ENCODE peak calls at places on chromosome 15, in six cellular contexts. Q is effector memory CD8-positive, alpha-beta T cell; X is astrocyte of the spinal cord; V is iPS DF 6.9; J is NB4; U is endothelial cell. Z is an unnamed sample.

GRCh38 chr15:85475317-85475701 is 94.9 kb downstream of the AKAP13 start:
- DNase-seq in X (no peak), J (peak; percentile 81), Q (no peak), V (no peak), U (no peak), Z (no peak)

GRCh38 chr15:90099868-90100854 is 2.1 kb downstream of the IDH2 start:
- DNase-seq in X (peak; percentile 61), J (peak; percentile 68), U (no peak), Q (no peak), V (no peak), Z (no peak)

GRCh38 chr15:22735781-22736180 is 50.7 kb upstream of the NIPA1 start:
- DNase-seq in Q (no peak), U (no peak), V (no peak), J (no peak), X (peak; percentile 46), Z (no peak)

GRCh38 chr15:89888214-89888804 is 5.5 kb downstream of the AP3S2 start:
- DNase-seq in Q (no peak), V (no peak), U (no peak), X (peak; percentile 69), J (peak; percentile 71), Z (no peak)

GRCh38 chr15:42716125-42716524 is 20.8 kb downstream of the CDAN1 start:
- DNase-seq in J (no peak), Q (no peak), X (no peak), V (no peak), U (no peak), Z (no peak)

GRCh38 chr15:75068748-75069147 is 45.4 kb downstream of the PPCDC start:
- DNase-seq in U (no peak), X (no peak), J (no peak), Q (no peak), V (no peak), Z (no peak)

GRCh38 chr15:74449643-74450205 is 11.2 kb downstream of the UBL7 start:
- DNase-seq in J (no peak), V (no peak), U (no peak), Q (no peak), X (no peak), Z (no peak)

GRCh38 chr15:93102211-93102610 is 13.2 kb upstream of the RGMA start:
- DNase-seq in Q (no peak), J (peak; percentile 57), X (no peak), U (no peak), V (no peak), Z (no peak)

GRCh38 chr15:81038975-81039607 is 38.4 kb downstream of the TLNRD1 start:
- DNase-seq in X (no peak), J (no peak), V (no peak), U (peak; percentile 12), Q (no peak), Z (no peak)

GRCh38 chr15:100834731-100835130 is 44.9 kb upstream of the ALDH1A3 start:
- DNase-seq in J (peak; percentile 30), V (no peak), X (no peak), U (no peak), Q (no peak), Z (no peak)

GRCh38 chr15:29269485-29270168 is at the start of gene NSMCE3:
- DNase-seq in J (peak; percentile 90), V (peak; percentile 67), U (peak; percentile 85), X (peak; percentile 90), Q (peak; percentile 91), Z (peak; percentile 79)

GRCh38 chr15:96066852-96067490 is 263.5 kb upstream of the NR2F2 start:
- DNase-seq in X (no peak), Q (no peak), V (no peak), U (no peak), J (peak; percentile 83), Z (no peak)

GRCh38 chr15:69338535-69339213 is 40.0 kb downstream of the PAQR5 start:
- DNase-seq in U (no peak), V (no peak), J (no peak), Q (no peak), X (no peak), Z (no peak)

GRCh38 chr15:63491979-63492378 is 12.4 kb upstream of the USP3 start:
- DNase-seq in X (peak; percentile 77), U (no peak), V (no peak), J (no peak), Q (no peak), Z (no peak)